ENCODE peak calls at places on chromosomes 6 and 20, in five cellular contexts. Y is kidney; L is fibroblast of lung; K is tibial nerve; R is CD4-positive, CD25-positive, alpha-beta regulatory T cell. A is an unnamed sample.

GRCh38 chr6:127606131-127606562 is 29.2 kb downstream of the C6orf58 start:
- DNase-seq in Y (no peak), L (peak), K (no peak), R (no peak), A (no peak)

GRCh38 chr6:33875696-33876095 is 71.9 kb upstream of the MLN start:
- DNase-seq in Y (no peak), L (no peak), K (no peak), R (no peak), A (no peak)

GRCh38 chr6:152089992-152090391 is 282.5 kb downstream of the ESR1 start:
- DNase-seq in Y (no peak), L (peak), K (peak), R (no peak), A (no peak)

GRCh38 chr20:60095456-60095855 is 137.2 kb downstream of the CDH26 start:
- DNase-seq in Y (no peak), L (no peak), K (peak), R (no peak), A (peak)

GRCh38 chr6:98839788-98840361 is 5.5 kb downstream of the POU3F2 start:
- DNase-seq in Y (no peak), L (peak), K (no peak), R (no peak), A (no peak)

GRCh38 chr6:149492798-149493165 is 8.0 kb upstream of the ZC3H12D start:
- DNase-seq in Y (no peak), L (no peak), K (no peak), R (no peak), A (no peak)

GRCh38 chr6:137043710-137044365 is 927 bp downstream of the IL20RA start:
- DNase-seq in Y (no peak), L (peak), K (peak), R (no peak), A (no peak)

GRCh38 chr20:40584128-40584819 is 104.8 kb downstream of the MAFB start:
- DNase-seq in Y (no peak), L (no peak), K (no peak), R (no peak), A (no peak)

GRCh38 chr20:49825521-49826033 is 12.9 kb downstream of the SLC9A8 start:
- DNase-seq in Y (no peak), L (no peak), K (no peak), R (no peak), A (no peak)

GRCh38 chr20:4195499-4195898 is 180.1 kb upstream of the RNF24 start:
- DNase-seq in Y (no peak), L (no peak), K (no peak), R (no peak), A (no peak)

GRCh38 chr6:156502969-156503504 is 274.1 kb upstream of the ARID1B start:
- DNase-seq in Y (no peak), L (no peak), K (no peak), R (no peak), A (no peak)

GRCh38 chr6:151958332-151958731 is 150.8 kb downstream of the ESR1 start:
- DNase-seq in Y (no peak), L (peak), K (no peak), R (no peak), A (no peak)

GRCh38 chr6:24734166-24734565 is 15.2 kb upstream of the C6orf62 start:
- DNase-seq in Y (no peak), L (no peak), K (no peak), R (no peak), A (no peak)

GRCh38 chr20:21509079-21509596 is 4.7 kb downstream of the NKX2-2 start:
- DNase-seq in Y (no peak), L (no peak), K (no peak), R (no peak), A (no peak)

GRCh38 chr20:61757678-61758555 is 307.8 kb downstream of the TAF4 start:
- DNase-seq in Y (peak), L (peak), K (no peak), R (no peak), A (peak)

GRCh38 chr6:161511455-161512159 is 237.7 kb upstream of the AGPAT4 start:
- DNase-seq in Y (no peak), L (no peak), K (no peak), R (no peak), A (no peak)

GRCh38 chr20:10798811-10799210 is 125.0 kb upstream of the JAG1 start:
- DNase-seq in Y (no peak), L (peak), K (no peak), R (no peak), A (no peak)

GRCh38 chr6:100473182-100473581 is 8.5 kb upstream of the SIM1 start:
- DNase-seq in Y (no peak), L (no peak), K (no peak), R (no peak), A (no peak)

GRCh38 chr6:63259153-63259552 is 47.9 kb downstream of the FKBP1C start:
- DNase-seq in Y (no peak), L (no peak), K (no peak), R (no peak), A (no peak)

GRCh38 chr6:161393839-161394364 is 120.0 kb upstream of the AGPAT4 start:
- DNase-seq in Y (no peak), L (peak), K (peak), R (peak), A (no peak)

GRCh38 chr6:137712587-137712986 is 154.5 kb upstream of the TNFAIP3 start:
- DNase-seq in Y (no peak), L (no peak), K (no peak), R (no peak), A (no peak)

GRCh38 chr6:149319413-149319812 is 1.9 kb downstream of the TAB2 start:
- DNase-seq in Y (no peak), L (no peak), K (no peak), R (no peak), A (no peak)

GRCh38 chr6:53361549-53362031 is 12.8 kb upstream of the ELOVL5 start:
- DNase-seq in Y (no peak), L (peak), K (no peak), R (peak), A (no peak)

GRCh38 chr20:22403860-22404608 is 180.3 kb downstream of the FOXA2 start:
- DNase-seq in Y (no peak), L (no peak), K (no peak), R (no peak), A (no peak)

GRCh38 chr20:18916886-18917785 is 103.6 kb downstream of the SCP2D1 start:
- DNase-seq in Y (no peak), L (no peak), K (no peak), R (no peak), A (no peak)

GRCh38 chr20:52798124-52798523 is 174.0 kb upstream of the TSHZ2 start:
- DNase-seq in Y (no peak), L (no peak), K (no peak), R (no peak), A (no peak)

GRCh38 chr20:37406010-37406998 is 60.4 kb downstream of the SRC start:
- DNase-seq in Y (no peak), L (peak), K (no peak), R (peak), A (no peak)

GRCh38 chr6:43951756-43952675 is 175.2 kb downstream of the MRPL14 start:
- DNase-seq in Y (peak), L (no peak), K (no peak), R (no peak), A (peak)

GRCh38 chr20:2429061-2429460 is 41.5 kb downstream of the SNRPB start:
- DNase-seq in Y (no peak), L (no peak), K (no peak), R (no peak), A (no peak)

GRCh38 chr6:83867043-83867442 is 7.6 kb downstream of the CYB5R4 start:
- DNase-seq in Y (no peak), L (no peak), K (no peak), R (no peak), A (no peak)

GRCh38 chr6:83859410-83860346 is at the start of gene CYB5R4:
- DNase-seq in Y (peak), L (peak), K (peak), R (peak), A (peak)

GRCh38 chr6:83862776-83863471 is 3.4 kb downstream of the CYB5R4 start:
- DNase-seq in Y (no peak), L (peak), K (no peak), R (no peak), A (no peak)

GRCh38 chr6:83860347-83860731 is 850 bp downstream of the CYB5R4 start:
- DNase-seq in Y (no peak), L (no peak), K (no peak), R (no peak), A (no peak)

DNA sequence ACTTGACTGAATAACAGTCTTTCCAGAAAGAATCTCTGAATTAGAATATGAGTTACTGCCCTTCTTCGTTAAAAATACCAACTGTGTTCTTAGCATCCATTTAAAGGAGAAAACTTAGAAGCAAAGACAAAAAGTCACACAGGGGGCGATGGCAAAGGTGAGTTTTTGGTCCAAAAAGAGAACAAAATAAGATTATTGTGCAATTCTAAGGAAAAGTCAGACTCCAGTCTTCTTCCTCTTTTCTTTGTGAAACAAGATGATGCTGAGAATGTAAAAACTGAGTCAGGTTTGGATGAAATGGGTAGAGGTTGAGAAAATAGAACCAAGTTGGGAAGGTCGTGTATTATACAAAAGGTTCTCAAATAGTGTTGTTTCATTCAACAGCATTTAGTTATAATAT is 1.6 kb downstream of the CYB5R4 start:
- DNase-seq in Y (no peak), L (no peak), K (no peak), R (no peak), A (no peak)
- H3K4me3 ChIP-seq in Y (no peak), L (no peak), K (no peak), R (peak), A (no peak)

DNA sequence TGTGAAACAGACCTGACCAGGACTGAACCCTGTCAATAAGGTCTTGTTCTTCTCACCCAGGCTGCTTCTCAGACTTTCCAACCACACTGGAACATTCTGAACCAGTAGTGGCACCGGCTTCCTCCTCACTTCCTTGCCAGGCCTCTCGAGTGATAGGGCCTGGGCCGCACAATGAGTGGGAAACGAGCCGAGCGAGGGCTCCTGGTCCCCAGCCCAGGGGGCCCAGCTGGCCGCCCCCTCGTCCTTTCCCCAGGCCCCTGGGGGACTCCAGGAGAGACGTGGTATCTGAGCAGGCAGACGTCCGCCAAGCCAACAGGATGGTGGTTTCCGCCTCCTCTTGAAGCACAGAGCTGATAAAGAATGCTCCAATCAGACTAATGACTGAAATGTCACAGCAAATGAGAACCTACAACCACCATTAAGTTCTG is 117.9 kb downstream of the GMDS start:
- DNase-seq in Y (peak), L (no peak), K (peak), R (peak), A (no peak)
- H3K27ac ChIP-seq in Y (no peak), L (no peak), K (peak), R (no peak), A (no peak)

GRCh38 chr6:40315055-40315454 is 272.1 kb downstream of the LRFN2 start:
- DNase-seq in Y (no peak), L (no peak), K (no peak), R (no peak), A (no peak)
- H3K4me3 ChIP-seq in Y (no peak), L (no peak), K (no peak), R (no peak), A (no peak)

GRCh38 chr20:45433316-45433715 is 17.4 kb downstream of the PIGT start:
- DNase-seq in Y (no peak), L (peak), K (no peak), R (no peak), A (peak)

GRCh38 chr20:45429618-45430017 is 13.7 kb downstream of the PIGT start:
- DNase-seq in Y (no peak), L (no peak), K (no peak), R (no peak), A (no peak)

GRCh38 chr20:45427236-45428149 is 11.6 kb downstream of the PIGT start:
- DNase-seq in Y (no peak), L (no peak), K (no peak), R (no peak), A (no peak)

GRCh38 chr20:45436732-45437485 is 21.0 kb downstream of the PIGT start:
- DNase-seq in Y (peak), L (peak), K (peak), R (peak), A (peak)

GRCh38 chr20:45432294-45432693 is 16.4 kb downstream of the PIGT start:
- DNase-seq in Y (no peak), L (no peak), K (no peak), R (no peak), A (peak)
- H3K27ac ChIP-seq in Y (no peak), L (no peak), K (no peak), R (no peak), A (no peak)

DNA sequence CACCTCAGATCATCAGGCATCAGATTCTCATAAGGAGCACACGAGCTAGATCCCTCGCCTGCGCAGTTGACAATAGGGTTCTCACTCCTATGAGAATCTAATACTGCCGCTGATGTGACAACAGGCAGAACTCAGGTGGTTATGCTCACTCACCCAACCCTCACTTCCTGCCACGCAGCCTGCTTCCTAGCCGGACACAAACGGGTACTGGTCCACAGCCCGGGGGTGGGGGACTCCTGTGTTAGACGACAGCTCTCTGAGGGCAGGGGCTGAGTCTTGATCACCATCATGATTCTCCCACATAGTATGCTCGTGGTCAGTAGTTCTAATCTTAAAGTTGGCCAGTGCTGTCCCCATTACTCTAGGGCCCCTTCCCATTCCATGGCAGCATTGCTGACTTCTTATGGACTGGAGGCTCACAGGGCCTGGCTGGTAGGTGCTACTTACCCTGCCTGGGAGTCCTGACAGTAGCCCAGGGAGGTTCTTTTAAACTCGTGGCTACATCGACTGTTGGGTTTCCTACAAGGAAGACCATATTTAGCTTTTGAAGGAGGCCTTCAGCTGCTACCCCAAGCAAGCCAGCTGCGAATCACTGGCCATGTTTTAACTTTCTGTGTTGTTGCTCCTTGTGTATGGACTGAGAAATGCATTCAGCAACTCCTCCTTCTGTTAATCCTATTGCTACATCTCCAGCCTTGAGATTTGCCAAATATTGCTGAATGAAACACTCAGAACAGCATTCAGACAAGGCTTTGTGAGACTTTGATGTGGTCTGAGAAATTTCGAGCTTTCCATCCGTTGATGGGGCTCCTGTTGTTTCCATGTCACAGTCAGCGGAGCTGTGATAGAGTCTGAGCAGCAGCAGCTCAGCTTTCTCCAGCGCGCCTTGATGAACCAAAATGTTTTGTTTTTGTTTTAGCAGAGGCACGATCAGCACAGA is 300.4 kb downstream of the NRN1 start:
- DNase-seq in Y (no peak), L (no peak), K (no peak), R (no peak), A (no peak)
- H3K4me3 ChIP-seq in Y (no peak), L (no peak), K (no peak), R (no peak), A (no peak)

GRCh38 chr6:130018830-130019795 is 732 bp downstream of the L3MBTL3 start:
- DNase-seq in Y (peak), L (peak), K (peak), R (peak), A (no peak)
- H3K27ac ChIP-seq in Y (peak), L (peak), K (peak), R (peak), A (peak)

GRCh38 chr6:89243331-89243629 is 26.1 kb upstream of the GABRR1 start:
- DNase-seq in Y (no peak), L (no peak), K (no peak), R (no peak), A (no peak)
- H3K4me3 ChIP-seq in Y (no peak), L (no peak), K (no peak), R (no peak), A (no peak)

GRCh38 chr6:26454641-26455040 is 3.1 kb upstream of the BTN2A1 start:
- DNase-seq in Y (no peak), L (peak), K (no peak), R (no peak), A (no peak)
- H3K27ac ChIP-seq in Y (no peak), L (no peak), K (no peak), R (no peak), A (no peak)

A was measured in RWPE2.